ENCODE peak calls at places on chromosome 19, in nine cellular contexts. D, F, S, X, H, I, E, B and Y are unnamed samples.

GRCh38 chr19:29365836-29366417 is 153.0 kb upstream of the UQCRFS1 start:
- DNase-seq in I (no peak), X (no peak), H (no peak), E (no peak), F (no peak), D (no peak), S (no peak), B (no peak), Y (no peak)

GRCh38 chr19:3357362-3357730 is 9.0 kb upstream of the NFIC start:
- DNase-seq in I (no peak), E (no peak), S (no peak), B (no peak), F (no peak), X (no peak), H (no peak), D (no peak), Y (no peak)

GRCh38 chr19:36136975-36137686 is 2.7 kb upstream of the CAPNS1 start:
- DNase-seq in H (no peak), D (no peak), S (no peak), E (no peak), F (no peak), X (peak), B (no peak), I (no peak), Y (no peak)

GRCh38 chr19:45099465-45100201 is 6.7 kb downstream of the PPP1R37 start:
- DNase-seq in S (no peak), B (no peak), I (no peak), H (no peak), E (no peak), X (peak), D (no peak), F (no peak), Y (no peak)

GRCh38 chr19:10817291-10818038 is 18.5 kb downstream of the TMED1 start:
- DNase-seq in I (no peak), E (peak), X (peak), B (no peak), D (no peak), S (no peak), F (no peak), H (no peak), Y (no peak)

GRCh38 chr19:14418743-14419037 is 451 bp downstream of the DDX39A start:
- DNase-seq in B (no peak), E (no peak), S (no peak), F (no peak), D (no peak), H (no peak), I (no peak), X (no peak), Y (no peak)

GRCh38 chr19:35142531-35143230 is 374 bp upstream of the FXYD7 start:
- DNase-seq in I (peak), H (peak), E (no peak), X (no peak), S (peak), F (no peak), D (peak), B (peak), Y (peak)

GRCh38 chr19:31254611-31255010 is 94.6 kb downstream of the TSHZ3 start:
- DNase-seq in D (no peak), B (no peak), H (no peak), S (no peak), E (no peak), I (no peak), X (no peak), F (no peak), Y (no peak)

GRCh38 chr19:34145741-34146202 is 26.5 kb upstream of the LSM14A start:
- DNase-seq in F (peak), E (no peak), S (peak), X (no peak), D (peak), I (peak), H (no peak), B (peak), Y (peak)

GRCh38 chr19:1082165-1082927 is 12.8 kb downstream of the POLR2E start:
- DNase-seq in I (peak), E (no peak), X (no peak), S (peak), H (peak), B (peak), D (peak), F (peak), Y (peak)

GRCh38 chr19:35105047-35105410 is 10.6 kb upstream of the FXYD3 start:
- DNase-seq in B (peak), F (no peak), H (no peak), X (no peak), I (no peak), D (no peak), E (no peak), S (no peak), Y (no peak)

GRCh38 chr19:6393982-6394412 is 1.0 kb upstream of the GTF2F1 start:
- DNase-seq in S (peak), D (peak), H (no peak), B (peak), F (no peak), E (no peak), X (no peak), I (no peak), Y (no peak)

GRCh38 chr19:34999498-35000337 is at the start of gene GRAMD1A:
- DNase-seq in B (peak), E (peak), S (peak), I (peak), X (peak), D (peak), H (peak), F (peak), Y (peak)

GRCh38 chr19:45492627-45493470 is 4.0 kb downstream of the RTN2 start:
- DNase-seq in F (no peak), D (no peak), I (peak), S (no peak), B (no peak), E (peak), H (no peak), X (peak), Y (peak)

GRCh38 chr19:49017666-49018351 is 918 bp upstream of the LHB start:
- DNase-seq in B (peak), S (peak), F (no peak), I (peak), X (peak), E (no peak), H (peak), D (peak), Y (peak)

GRCh38 chr19:48249502-48250014 is 6.2 kb downstream of the CARD8 start:
- DNase-seq in I (no peak), X (peak), E (no peak), F (no peak), S (peak), D (peak), H (peak), B (peak), Y (peak)

GRCh38 chr19:45716314-45717130 is 14.2 kb downstream of the FBXO46 start:
- DNase-seq in F (no peak), I (no peak), D (no peak), B (no peak), X (no peak), H (no peak), E (no peak), S (no peak), Y (no peak)

GRCh38 chr19:1482361-1483066 is 3.5 kb upstream of the C19orf25 start:
- DNase-seq in X (no peak), E (no peak), I (no peak), S (no peak), F (no peak), B (peak), D (no peak), H (no peak), Y (no peak)

GRCh38 chr19:15108145-15108844 is 1.1 kb downstream of the SYDE1 start:
- DNase-seq in X (no peak), S (no peak), D (no peak), I (no peak), E (no peak), B (no peak), F (no peak), H (no peak), Y (peak)

GRCh38 chr19:14089662-14090508 is 666 bp downstream of the SAMD1 start:
- DNase-seq in D (peak), E (no peak), I (no peak), H (peak), S (no peak), B (no peak), X (peak), F (peak), Y (peak)

GRCh38 chr19:33268162-33268991 is 34.0 kb downstream of the CEBPA start:
- DNase-seq in B (no peak), F (no peak), H (peak), X (no peak), E (no peak), S (no peak), D (no peak), I (no peak), Y (no peak)

GRCh38 chr19:6065685-6066365 is 44.5 kb downstream of the RFX2 start:
- DNase-seq in D (peak), E (no peak), I (peak), S (no peak), H (no peak), X (peak), B (peak), F (no peak), Y (no peak)

GRCh38 chr19:33627526-33627925 is 5.8 kb downstream of the CHST8 start:
- DNase-seq in E (no peak), I (no peak), X (no peak), F (no peak), B (no peak), S (no peak), H (no peak), D (no peak), Y (no peak)

GRCh38 chr19:47272448-47273312 is 2.0 kb upstream of the INAFM1 start:
- DNase-seq in I (no peak), E (no peak), F (no peak), B (peak), H (no peak), D (no peak), X (peak), S (peak), Y (peak)

GRCh38 chr19:18460900-18461299 is 23.0 kb upstream of the ISYNA1 start:
- DNase-seq in D (no peak), F (no peak), H (peak), X (no peak), S (no peak), E (no peak), B (no peak), I (no peak), Y (no peak)

GRCh38 chr19:46294475-46294874 is 2.4 kb upstream of the HIF3A start:
- DNase-seq in S (no peak), F (no peak), B (no peak), I (no peak), E (no peak), H (no peak), D (no peak), X (no peak), Y (no peak)

GRCh38 chr19:52585604-52586003 is 15.5 kb downstream of the ZNF701 start:
- DNase-seq in B (no peak), D (no peak), E (no peak), X (no peak), H (no peak), F (no peak), I (no peak), S (no peak), Y (no peak)

GRCh38 chr19:39411832-39412099 is 703 bp upstream of the PLEKHG2 start:
- DNase-seq in F (peak), E (no peak), X (peak), D (peak), I (peak), S (peak), H (peak), B (peak), Y (no peak)